ENCODE peak calls at places on chromosomes 5 and 9, in five cellular contexts. E is thoracic aorta, F is progenitor cell of endocrine pancreas, P is NB4, J is body of pancreas. N is an unnamed sample.

GRCh38 chr9:4207881-4208615 is 91.8 kb downstream of the GLIS3 start:
- DNase-seq in E (no peak), F (no peak), P (no peak), J (no peak), N (no peak)

GRCh38 chr5:172312286-172312685 is 28.7 kb upstream of the UBTD2 start:
- DNase-seq in E (no peak), F (no peak), P (no peak), J (no peak), N (no peak)

GRCh38 chr9:18208166-18209059 is 265.5 kb upstream of the ADAMTSL1 start:
- DNase-seq in E (no peak), F (peak; percentile 44), P (peak; percentile 53), J (peak; percentile 69), N (no peak)

GRCh38 chr9:99401826-99402225 is 179.7 kb downstream of the SEC61B start:
- DNase-seq in E (no peak), F (no peak), P (no peak), J (no peak), N (no peak)

GRCh38 chr5:163963881-163964280 is 458.5 kb downstream of the MAT2B start:
- DNase-seq in E (no peak), F (no peak), P (peak; percentile 92), J (no peak), N (no peak)

GRCh38 chr9:129514497-129514867 is 106.4 kb downstream of the C9orf50 start:
- DNase-seq in E (no peak), F (no peak), P (no peak), J (no peak), N (no peak)

GRCh38 chr9:95167998-95168397 is 149.5 kb downstream of the FANCC start:
- DNase-seq in E (no peak), F (peak; percentile 61), P (peak; percentile 72), J (peak; percentile 70), N (peak; percentile 41)

GRCh38 chr9:89374176-89374575 is 55.9 kb downstream of the SECISBP2 start:
- DNase-seq in E (no peak), F (no peak), P (peak; percentile 34), J (no peak), N (no peak)

GRCh38 chr5:62593331-62593730 is 14.7 kb downstream of the LRRC70 start:
- DNase-seq in E (no peak), F (no peak), P (no peak), J (no peak), N (no peak)

GRCh38 chr9:119369670-119370366 is 583 bp upstream of the BRINP1 start:
- DNase-seq in E (no peak), F (no peak), P (no peak), J (no peak), N (no peak)

GRCh38 chr5:33231935-33232334 is 208.8 kb upstream of the TARS1 start:
- DNase-seq in E (no peak), F (no peak), P (no peak), J (no peak), N (no peak)

GRCh38 chr9:136141716-136142415 is 23.2 kb upstream of the TMEM250 start:
- DNase-seq in E (no peak), F (no peak), P (no peak), J (no peak), N (no peak)

GRCh38 chr9:136142416-136142800 is 23.7 kb upstream of the TMEM250 start:
- DNase-seq in E (no peak), F (no peak), P (no peak), J (no peak), N (no peak)

GRCh38 chr9:136144450-136144849 is 25.8 kb upstream of the TMEM250 start:
- DNase-seq in E (no peak), F (no peak), P (no peak), J (no peak), N (no peak)

GRCh38 chr9:136142859-136143214 is 24.2 kb upstream of the TMEM250 start:
- DNase-seq in E (no peak), F (no peak), P (no peak), J (no peak), N (no peak)

DNA sequence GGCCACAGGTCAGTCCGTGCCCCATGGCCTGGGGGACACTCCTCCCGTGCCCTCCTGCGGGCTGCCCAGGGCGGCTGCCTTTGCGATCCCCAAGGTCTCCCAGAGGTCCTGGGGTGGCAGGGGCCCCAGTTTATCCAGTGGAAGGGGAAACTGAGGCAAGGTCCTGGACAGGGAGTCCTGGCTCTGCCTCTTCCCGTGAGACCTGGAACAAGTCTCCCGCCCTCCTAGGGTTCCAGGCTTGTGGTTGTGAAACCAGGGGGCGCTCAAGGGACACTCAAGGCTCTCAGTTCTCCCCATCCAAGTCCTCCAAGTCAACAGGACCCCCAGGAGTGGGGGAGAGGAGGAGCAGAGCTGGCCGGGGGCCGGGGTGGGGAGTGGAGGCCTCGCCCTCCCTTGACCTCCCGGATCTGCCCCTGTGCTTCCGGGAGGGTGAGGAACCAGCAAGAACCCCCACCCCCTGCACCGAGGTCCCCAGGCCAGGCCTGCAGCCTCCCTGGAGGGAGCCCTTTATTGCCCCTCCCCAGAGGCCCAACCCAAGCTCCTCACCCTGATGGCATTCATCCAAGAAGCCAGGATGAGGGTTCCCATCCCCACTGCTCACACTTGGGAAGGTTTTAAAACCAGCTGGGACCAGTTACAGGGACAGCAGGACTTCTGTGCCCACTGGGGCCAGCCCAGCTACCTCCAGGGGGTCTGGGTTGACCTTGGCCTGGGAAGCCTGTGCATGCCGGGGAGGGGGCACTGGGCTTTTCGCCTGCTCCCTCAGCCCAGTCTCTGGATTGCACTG is 24.7 kb upstream of the TMEM250 start:
- DNase-seq in E (no peak), F (no peak), P (peak; percentile 60), J (peak; percentile 38), N (no peak)
- TF ChIP-seq CTCF in E (no peak), F (peak; percentile 51), P (peak; percentile 58), J (no peak), N (no peak)

GRCh38 chr5:140827704-140828401 is at the start of gene PCDHA6:
- DNase-seq in E (no peak), F (no peak), P (no peak), J (no peak), N (no peak)

GRCh38 chr5:140823475-140823874 is 2.1 kb downstream of the PCDHA5 start:
- DNase-seq in E (no peak), F (no peak), P (no peak), J (no peak), N (no peak)

GRCh38 chr5:140821375-140822280 is at the start of gene PCDHA5:
- DNase-seq in E (no peak), F (no peak), P (peak; percentile 28), J (peak; percentile 54), N (no peak)

DNA sequence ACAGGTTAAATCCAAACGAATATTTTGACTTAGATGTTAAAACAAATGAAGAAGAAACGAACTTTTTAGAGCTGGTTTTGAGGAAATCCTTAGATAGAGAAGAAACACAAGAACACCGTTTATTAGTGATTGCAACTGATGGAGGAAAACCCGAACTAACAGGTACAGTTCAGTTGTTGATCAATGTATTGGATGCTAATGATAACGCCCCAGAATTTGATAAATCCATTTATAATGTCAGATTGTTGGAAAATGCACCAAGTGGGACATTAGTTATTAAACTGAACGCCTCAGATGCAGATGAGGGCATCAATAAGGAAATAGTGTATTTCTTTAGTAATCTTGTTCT is 842 bp downstream of the PCDHA5 start:
- DNase-seq in E (no peak), F (no peak), P (no peak), J (no peak), N (no peak)
- TF ChIP-seq CTCF in E (no peak), F (no peak), P (no peak), J (no peak), N (no peak)

DNA sequence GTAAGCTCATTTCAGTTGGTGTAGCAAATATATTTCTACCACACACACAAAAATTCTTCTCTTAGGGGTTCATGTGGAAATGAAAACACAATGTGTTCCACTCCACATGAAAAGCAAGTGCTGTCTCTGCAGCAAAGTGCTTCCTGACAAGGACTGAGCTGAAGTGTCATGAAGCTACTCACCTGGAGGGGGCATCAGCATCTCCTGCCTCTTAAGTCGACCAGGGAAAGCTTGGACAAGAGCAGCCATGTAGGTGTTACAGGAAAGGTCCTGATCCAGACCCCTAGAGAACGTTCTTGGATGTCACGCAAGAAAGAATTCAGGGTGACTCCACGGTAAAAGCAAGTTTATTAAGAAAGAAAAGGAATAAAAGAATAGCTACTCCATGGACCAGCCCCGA is 62.8 kb downstream of the SV2C start:
- DNase-seq in E (no peak), F (no peak), P (peak; percentile 49), J (no peak), N (no peak)
- TF ChIP-seq CTCF in E (no peak), F (peak; percentile 31), P (peak; percentile 37), J (no peak), N (no peak)

GRCh38 chr5:138464388-138465287 is 641 bp upstream of the EGR1 start:
- DNase-seq in E (peak; percentile 91), F (peak; percentile 89), P (peak; percentile 99), J (peak; percentile 98), N (peak; percentile 80)
- TF ChIP-seq CTCF in E (peak; percentile 52), F (peak; percentile 29), P (no peak), J (peak; percentile 61), N (no peak)

DNA sequence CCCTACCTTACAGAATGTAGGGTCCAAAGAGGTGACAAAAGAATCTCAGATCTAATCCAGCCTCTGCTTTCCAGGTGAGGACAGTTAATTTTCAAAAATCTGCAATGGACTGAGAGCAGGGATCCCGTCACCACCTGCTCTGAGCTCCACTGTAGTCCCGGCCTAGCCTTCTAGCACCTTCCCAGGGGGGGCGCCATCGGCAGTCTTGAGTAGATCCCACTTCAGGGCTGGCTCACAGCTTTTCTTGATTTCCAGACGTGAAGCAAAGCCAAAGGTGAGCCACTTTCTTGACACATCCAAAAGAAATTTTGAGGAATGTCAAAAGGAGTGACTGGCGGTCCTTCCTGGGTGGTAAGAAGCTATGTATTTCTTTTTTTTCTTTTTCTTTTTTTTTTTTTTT is 114.1 kb downstream of the SYK start:
- DNase-seq in E (no peak), F (no peak), P (peak; percentile 45), J (peak; percentile 50), N (no peak)
- TF ChIP-seq CTCF in E (no peak), F (peak; percentile 35), P (peak; percentile 28), J (no peak), N (no peak)

DNA sequence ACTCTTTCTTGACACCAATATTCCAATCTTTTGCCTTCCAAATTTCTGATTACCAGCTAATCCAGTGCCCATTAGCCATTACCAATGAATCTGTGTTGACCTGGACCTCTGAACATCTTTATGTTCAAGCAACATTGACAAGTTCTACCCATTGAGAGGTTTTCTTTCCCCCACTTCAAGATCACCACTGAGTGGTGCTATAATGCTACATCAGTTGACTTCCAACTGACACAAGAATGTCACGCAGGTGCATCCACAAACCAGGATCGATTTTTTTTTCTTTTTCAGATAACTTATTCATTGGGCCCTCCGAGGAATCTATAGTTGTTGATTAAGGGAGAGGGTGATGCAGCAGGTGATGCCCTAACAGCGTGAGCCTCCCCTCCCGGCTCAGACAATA is 102.6 kb downstream of the SLC1A3 start:
- DNase-seq in E (no peak), F (no peak), P (no peak), J (no peak), N (no peak)
- TF ChIP-seq CTCF in E (no peak), F (no peak), P (no peak), J (no peak), N (no peak)

N was measured in omental fat pad.